ENCODE peak calls at places on chromosomes 7 and 10, in nine cellular contexts. One of them, this sample, is unnamed.

GRCh38 chr7:34277016-34277800 is 371.9 kb downstream of the BMPER start:
- DNase-seq in bronchial epithelial cell: peak
- DNase-seq in fibroblast of lung: no peak
- DNase-seq in left ventricle myocardium inferior: no peak
- DNase-seq in neural progenitor cell: peak
- DNase-seq in IMR-90: peak
- DNase-seq in AG04450: no peak
- DNase-seq in gastrocnemius medialis: no peak
- DNase-seq in foreskin fibroblast: no peak
- DNase-seq in this sample: no peak

GRCh38 chr7:20030915-20031362 is 186.2 kb downstream of the MACC1 start:
- DNase-seq in bronchial epithelial cell: peak
- DNase-seq in fibroblast of lung: peak
- DNase-seq in left ventricle myocardium inferior: no peak
- DNase-seq in neural progenitor cell: no peak
- DNase-seq in IMR-90: peak
- DNase-seq in AG04450: peak
- DNase-seq in gastrocnemius medialis: no peak
- DNase-seq in foreskin fibroblast: peak
- DNase-seq in this sample: peak

GRCh38 chr7:106074257-106074656 is 37.9 kb downstream of the SYPL1 start:
- DNase-seq in bronchial epithelial cell: no peak
- DNase-seq in fibroblast of lung: no peak
- DNase-seq in left ventricle myocardium inferior: no peak
- DNase-seq in neural progenitor cell: no peak
- DNase-seq in IMR-90: no peak
- DNase-seq in AG04450: no peak
- DNase-seq in gastrocnemius medialis: no peak
- DNase-seq in foreskin fibroblast: no peak
- DNase-seq in this sample: no peak

GRCh38 chr10:128035557-128035973 is 90.7 kb downstream of the MKI67 start:
- DNase-seq in bronchial epithelial cell: peak
- DNase-seq in fibroblast of lung: peak
- DNase-seq in left ventricle myocardium inferior: peak
- DNase-seq in neural progenitor cell: peak
- DNase-seq in IMR-90: no peak
- DNase-seq in AG04450: no peak
- DNase-seq in gastrocnemius medialis: no peak
- DNase-seq in foreskin fibroblast: no peak
- DNase-seq in this sample: no peak

GRCh38 chr7:151249732-151250072 is 1.2 kb upstream of the SMARCD3 start:
- DNase-seq in bronchial epithelial cell: peak
- DNase-seq in fibroblast of lung: peak
- DNase-seq in left ventricle myocardium inferior: peak
- DNase-seq in neural progenitor cell: peak
- DNase-seq in IMR-90: peak
- DNase-seq in AG04450: no peak
- DNase-seq in gastrocnemius medialis: peak
- DNase-seq in foreskin fibroblast: no peak
- DNase-seq in this sample: no peak

GRCh38 chr7:72217151-72217550 is 195.0 kb downstream of the CALN1 start:
- DNase-seq in bronchial epithelial cell: peak
- DNase-seq in fibroblast of lung: no peak
- DNase-seq in left ventricle myocardium inferior: no peak
- DNase-seq in neural progenitor cell: no peak
- DNase-seq in IMR-90: no peak
- DNase-seq in AG04450: no peak
- DNase-seq in gastrocnemius medialis: no peak
- DNase-seq in foreskin fibroblast: no peak
- DNase-seq in this sample: no peak

GRCh38 chr10:69731184-69731583 is 70.5 kb upstream of the COL13A1 start:
- DNase-seq in bronchial epithelial cell: no peak
- DNase-seq in fibroblast of lung: peak
- DNase-seq in left ventricle myocardium inferior: no peak
- DNase-seq in neural progenitor cell: no peak
- DNase-seq in IMR-90: peak
- DNase-seq in AG04450: peak
- DNase-seq in gastrocnemius medialis: no peak
- DNase-seq in foreskin fibroblast: peak
- DNase-seq in this sample: no peak

GRCh38 chr7:158247758-158248487 is 339.7 kb downstream of the PTPRN2 start:
- DNase-seq in bronchial epithelial cell: no peak
- DNase-seq in fibroblast of lung: no peak
- DNase-seq in left ventricle myocardium inferior: no peak
- DNase-seq in neural progenitor cell: no peak
- DNase-seq in IMR-90: no peak
- DNase-seq in AG04450: no peak
- DNase-seq in gastrocnemius medialis: no peak
- DNase-seq in foreskin fibroblast: no peak
- DNase-seq in this sample: no peak

GRCh38 chr7:41921453-41921912 is 218.6 kb upstream of the INHBA start:
- DNase-seq in bronchial epithelial cell: no peak
- DNase-seq in fibroblast of lung: peak
- DNase-seq in left ventricle myocardium inferior: no peak
- DNase-seq in neural progenitor cell: no peak
- DNase-seq in IMR-90: peak
- DNase-seq in AG04450: no peak
- DNase-seq in gastrocnemius medialis: no peak
- DNase-seq in foreskin fibroblast: peak
- DNase-seq in this sample: peak

GRCh38 chr10:12717981-12718707 is 283.4 kb downstream of the CCDC3 start:
- DNase-seq in bronchial epithelial cell: peak
- DNase-seq in fibroblast of lung: peak
- DNase-seq in left ventricle myocardium inferior: no peak
- DNase-seq in neural progenitor cell: peak
- DNase-seq in IMR-90: peak
- DNase-seq in AG04450: no peak
- DNase-seq in gastrocnemius medialis: no peak
- DNase-seq in foreskin fibroblast: no peak
- DNase-seq in this sample: no peak

GRCh38 chr10:68088744-68089143 is 13.7 kb upstream of the HERC4 start:
- DNase-seq in bronchial epithelial cell: no peak
- DNase-seq in fibroblast of lung: peak
- DNase-seq in left ventricle myocardium inferior: no peak
- DNase-seq in neural progenitor cell: no peak
- DNase-seq in IMR-90: peak
- DNase-seq in AG04450: no peak
- DNase-seq in gastrocnemius medialis: no peak
- DNase-seq in foreskin fibroblast: no peak
- DNase-seq in this sample: no peak

GRCh38 chr7:38801786-38802185 is 107.2 kb downstream of the VPS41 start:
- DNase-seq in bronchial epithelial cell: no peak
- DNase-seq in fibroblast of lung: no peak
- DNase-seq in left ventricle myocardium inferior: no peak
- DNase-seq in neural progenitor cell: no peak
- DNase-seq in IMR-90: peak
- DNase-seq in AG04450: no peak
- DNase-seq in gastrocnemius medialis: no peak
- DNase-seq in foreskin fibroblast: no peak
- DNase-seq in this sample: no peak

GRCh38 chr10:48507933-48508830 is 96.7 kb downstream of the ARHGAP22 start:
- DNase-seq in bronchial epithelial cell: no peak
- DNase-seq in fibroblast of lung: peak
- DNase-seq in left ventricle myocardium inferior: peak
- DNase-seq in neural progenitor cell: no peak
- DNase-seq in IMR-90: no peak
- DNase-seq in AG04450: no peak
- DNase-seq in gastrocnemius medialis: no peak
- DNase-seq in foreskin fibroblast: no peak
- DNase-seq in this sample: no peak

GRCh38 chr10:5589963-5590511 is 65.3 kb downstream of the CALML3 start:
- DNase-seq in bronchial epithelial cell: no peak
- DNase-seq in fibroblast of lung: peak
- DNase-seq in left ventricle myocardium inferior: no peak
- DNase-seq in neural progenitor cell: no peak
- DNase-seq in IMR-90: peak
- DNase-seq in AG04450: no peak
- DNase-seq in gastrocnemius medialis: no peak
- DNase-seq in foreskin fibroblast: no peak
- DNase-seq in this sample: no peak
- H3K4me3 ChIP-seq in bronchial epithelial cell: no peak
- H3K4me3 ChIP-seq in fibroblast of lung: no peak
- H3K4me3 ChIP-seq in left ventricle myocardium inferior: no peak
- H3K4me3 ChIP-seq in neural progenitor cell: no peak
- H3K4me3 ChIP-seq in IMR-90: no peak
- H3K4me3 ChIP-seq in AG04450: no peak
- H3K4me3 ChIP-seq in gastrocnemius medialis: no peak
- H3K4me3 ChIP-seq in foreskin fibroblast: no peak
- H3K4me3 ChIP-seq in this sample: no peak

GRCh38 chr7:87151002-87151505 is 1.2 kb upstream of the DMTF1 start:
- DNase-seq in bronchial epithelial cell: no peak
- DNase-seq in fibroblast of lung: no peak
- DNase-seq in left ventricle myocardium inferior: no peak
- DNase-seq in neural progenitor cell: no peak
- DNase-seq in IMR-90: no peak
- DNase-seq in AG04450: no peak
- DNase-seq in gastrocnemius medialis: no peak
- DNase-seq in foreskin fibroblast: no peak
- DNase-seq in this sample: no peak

GRCh38 chr7:87151701-87152111 is 547 bp upstream of the DMTF1 start:
- DNase-seq in bronchial epithelial cell: no peak
- DNase-seq in fibroblast of lung: no peak
- DNase-seq in left ventricle myocardium inferior: no peak
- DNase-seq in neural progenitor cell: no peak
- DNase-seq in IMR-90: no peak
- DNase-seq in AG04450: no peak
- DNase-seq in gastrocnemius medialis: no peak
- DNase-seq in foreskin fibroblast: no peak
- DNase-seq in this sample: no peak

GRCh38 chr7:87147500-87147899 is 4.8 kb upstream of the DMTF1 start:
- DNase-seq in bronchial epithelial cell: no peak
- DNase-seq in fibroblast of lung: no peak
- DNase-seq in left ventricle myocardium inferior: no peak
- DNase-seq in neural progenitor cell: no peak
- DNase-seq in IMR-90: no peak
- DNase-seq in AG04450: no peak
- DNase-seq in gastrocnemius medialis: no peak
- DNase-seq in foreskin fibroblast: no peak
- DNase-seq in this sample: no peak

GRCh38 chr7:87146740-87147386 is 5.4 kb upstream of the DMTF1 start:
- DNase-seq in bronchial epithelial cell: no peak
- DNase-seq in fibroblast of lung: no peak
- DNase-seq in left ventricle myocardium inferior: no peak
- DNase-seq in neural progenitor cell: no peak
- DNase-seq in IMR-90: no peak
- DNase-seq in AG04450: no peak
- DNase-seq in gastrocnemius medialis: peak
- DNase-seq in foreskin fibroblast: no peak
- DNase-seq in this sample: no peak

GRCh38 chr7:87148332-87148955 is 3.8 kb upstream of the DMTF1 start:
- DNase-seq in bronchial epithelial cell: peak
- DNase-seq in fibroblast of lung: peak
- DNase-seq in left ventricle myocardium inferior: no peak
- DNase-seq in neural progenitor cell: peak
- DNase-seq in IMR-90: peak
- DNase-seq in AG04450: no peak
- DNase-seq in gastrocnemius medialis: no peak
- DNase-seq in foreskin fibroblast: peak
- DNase-seq in this sample: no peak
- TF ChIP-seq CTCF in bronchial epithelial cell: peak
- TF ChIP-seq CTCF in fibroblast of lung: peak
- TF ChIP-seq CTCF in left ventricle myocardium inferior: peak
- TF ChIP-seq CTCF in neural progenitor cell: peak
- TF ChIP-seq CTCF in IMR-90: peak
- TF ChIP-seq CTCF in AG04450: peak
- TF ChIP-seq CTCF in gastrocnemius medialis: peak
- TF ChIP-seq CTCF in foreskin fibroblast: peak
- TF ChIP-seq CTCF in this sample: peak

GRCh38 chr7:94512735-94513564 is 3.3 kb downstream of the CASD1 start:
- DNase-seq in bronchial epithelial cell: no peak
- DNase-seq in fibroblast of lung: no peak
- DNase-seq in left ventricle myocardium inferior: no peak
- DNase-seq in neural progenitor cell: peak
- DNase-seq in IMR-90: no peak
- DNase-seq in AG04450: no peak
- DNase-seq in gastrocnemius medialis: no peak
- DNase-seq in foreskin fibroblast: no peak
- DNase-seq in this sample: no peak
- H3K4me3 ChIP-seq in bronchial epithelial cell: no peak
- H3K4me3 ChIP-seq in fibroblast of lung: no peak
- H3K4me3 ChIP-seq in left ventricle myocardium inferior: no peak
- H3K4me3 ChIP-seq in neural progenitor cell: peak
- H3K4me3 ChIP-seq in IMR-90: no peak
- H3K4me3 ChIP-seq in AG04450: no peak
- H3K4me3 ChIP-seq in gastrocnemius medialis: no peak
- H3K4me3 ChIP-seq in foreskin fibroblast: no peak
- H3K4me3 ChIP-seq in this sample: no peak

GRCh38 chr10:49700997-49701396 is 21.5 kb downstream of the C10orf53 start:
- DNase-seq in bronchial epithelial cell: no peak
- DNase-seq in fibroblast of lung: no peak
- DNase-seq in left ventricle myocardium inferior: no peak
- DNase-seq in neural progenitor cell: peak
- DNase-seq in IMR-90: no peak
- DNase-seq in AG04450: no peak
- DNase-seq in gastrocnemius medialis: no peak
- DNase-seq in foreskin fibroblast: no peak
- DNase-seq in this sample: no peak
- TF ChIP-seq CTCF in bronchial epithelial cell: no peak
- TF ChIP-seq CTCF in fibroblast of lung: no peak
- TF ChIP-seq CTCF in left ventricle myocardium inferior: no peak
- TF ChIP-seq CTCF in neural progenitor cell: peak
- TF ChIP-seq CTCF in IMR-90: no peak
- TF ChIP-seq CTCF in AG04450: no peak
- TF ChIP-seq CTCF in gastrocnemius medialis: no peak
- TF ChIP-seq CTCF in foreskin fibroblast: no peak
- TF ChIP-seq CTCF in this sample: no peak